ENCODE peak calls at places on chromosomes 1 and 21, in eight cellular contexts. L is BE2C; A is tibial nerve; D is SK-N-SH; F is endothelial cell of umbilical vein; R is brain microvascular endothelial cell; N is pancreas; Q is CD8-positive, alpha-beta T cell. C is an unnamed sample. For H3K27me3, the result is how much of the 10 kb centered on the place peaks cover.

GRCh38 chr1:172976222-172977041 is 74.3 kb downstream of the TNFSF18 start:
- DNase-seq in L (no peak), A (no peak), D (no peak), F (peak), R (peak), N (no peak), Q (no peak), C (peak)

GRCh38 chr1:94385354-94385947 is 32.7 kb upstream of the ABCD3 start:
- DNase-seq in L (no peak), A (no peak), D (no peak), F (no peak), R (no peak), N (no peak), Q (no peak), C (no peak)

GRCh38 chr1:23596382-23597358 is 37.4 kb upstream of the ID3 start:
- DNase-seq in L (no peak), A (no peak), D (no peak), F (no peak), R (no peak), N (no peak), Q (no peak), C (no peak)

GRCh38 chr1:172397221-172397620 is 23.3 kb upstream of the C1orf105 start:
- DNase-seq in L (no peak), A (no peak), D (no peak), F (peak), R (no peak), N (no peak), Q (no peak), C (no peak)

GRCh38 chr1:169161512-169162194 is 55.2 kb downstream of the ATP1B1 start:
- DNase-seq in L (no peak), A (no peak), D (no peak), F (no peak), R (no peak), N (no peak), Q (no peak), C (no peak)

GRCh38 chr1:90833497-90834087 is 116.5 kb upstream of the BARHL2 start:
- DNase-seq in L (no peak), A (no peak), D (no peak), F (no peak), R (no peak), N (no peak), Q (no peak), C (no peak)

GRCh38 chr1:3135073-3135745 is 66.2 kb downstream of the PRDM16 start:
- DNase-seq in L (no peak), A (no peak), D (no peak), F (no peak), R (no peak), N (peak), Q (no peak), C (no peak)

GRCh38 chr1:4937876-4938534 is 283.6 kb downstream of the AJAP1 start:
- DNase-seq in L (no peak), A (no peak), D (no peak), F (no peak), R (no peak), N (no peak), Q (no peak), C (no peak)

GRCh38 chr1:226006686-226007085 is 7.5 kb upstream of the SDE2 start:
- DNase-seq in L (no peak), A (no peak), D (no peak), F (no peak), R (no peak), N (no peak), Q (no peak), C (no peak)

GRCh38 chr1:77739235-77739634 is 20.4 kb downstream of the USP33 start:
- DNase-seq in L (no peak), A (no peak), D (no peak), F (no peak), R (no peak), N (no peak), Q (no peak), C (no peak)

GRCh38 chr1:174932587-174932986 is 67.2 kb upstream of the CACYBP start:
- DNase-seq in L (no peak), A (no peak), D (no peak), F (no peak), R (no peak), N (no peak), Q (no peak), C (no peak)

GRCh38 chr1:9207086-9207485 is 27.5 kb upstream of the H6PD start:
- DNase-seq in L (no peak), A (no peak), D (no peak), F (no peak), R (peak), N (no peak), Q (no peak), C (no peak)

GRCh38 chr1:34681481-34682451 is 73.1 kb upstream of the GJB5 start:
- DNase-seq in L (peak), A (peak), D (peak), F (peak), R (peak), N (no peak), Q (no peak), C (no peak)

GRCh38 chr21:46605759-46606426 is 1.0 kb upstream of the S100B start:
- DNase-seq in L (no peak), A (no peak), D (no peak), F (no peak), R (no peak), N (no peak), Q (peak), C (no peak)

GRCh38 chr1:31593770-31594632 is 17.7 kb downstream of the TINAGL1 start:
- DNase-seq in L (peak), A (peak), D (peak), F (peak), R (no peak), N (peak), Q (peak), C (no peak)

GRCh38 chr1:182601416-182601786 is 2.8 kb downstream of the RGS16 start:
- DNase-seq in L (peak), A (peak), D (peak), F (peak), R (peak), N (no peak), Q (peak), C (peak)
- H3K4me3 ChIP-seq in L (peak), A (no peak), D (no peak), F (no peak), R (no peak), N (no peak), Q (no peak), C (no peak)

GRCh38 chr21:36744560-36745231 is 45.8 kb downstream of the SIM2 start:
- DNase-seq in L (peak), A (no peak), D (peak), F (no peak), R (no peak), N (no peak), Q (no peak), C (no peak)
- TF ChIP-seq CTCF in L (no peak), A (no peak), D (no peak), F (no peak), R (no peak), N (no peak), Q (no peak), C (no peak)

GRCh38 chr21:21730524-21730923 is 732.3 kb downstream of the NCAM2 start:
- DNase-seq in L (no peak), A (no peak), D (no peak), F (no peak), R (no peak), N (no peak), Q (no peak), C (no peak)
- H3K27me3 ChIP-seq in L (under half), A (under half), D (under half), F (under half), R (under half), N (under half), Q (under half), C (under half)

DNA sequence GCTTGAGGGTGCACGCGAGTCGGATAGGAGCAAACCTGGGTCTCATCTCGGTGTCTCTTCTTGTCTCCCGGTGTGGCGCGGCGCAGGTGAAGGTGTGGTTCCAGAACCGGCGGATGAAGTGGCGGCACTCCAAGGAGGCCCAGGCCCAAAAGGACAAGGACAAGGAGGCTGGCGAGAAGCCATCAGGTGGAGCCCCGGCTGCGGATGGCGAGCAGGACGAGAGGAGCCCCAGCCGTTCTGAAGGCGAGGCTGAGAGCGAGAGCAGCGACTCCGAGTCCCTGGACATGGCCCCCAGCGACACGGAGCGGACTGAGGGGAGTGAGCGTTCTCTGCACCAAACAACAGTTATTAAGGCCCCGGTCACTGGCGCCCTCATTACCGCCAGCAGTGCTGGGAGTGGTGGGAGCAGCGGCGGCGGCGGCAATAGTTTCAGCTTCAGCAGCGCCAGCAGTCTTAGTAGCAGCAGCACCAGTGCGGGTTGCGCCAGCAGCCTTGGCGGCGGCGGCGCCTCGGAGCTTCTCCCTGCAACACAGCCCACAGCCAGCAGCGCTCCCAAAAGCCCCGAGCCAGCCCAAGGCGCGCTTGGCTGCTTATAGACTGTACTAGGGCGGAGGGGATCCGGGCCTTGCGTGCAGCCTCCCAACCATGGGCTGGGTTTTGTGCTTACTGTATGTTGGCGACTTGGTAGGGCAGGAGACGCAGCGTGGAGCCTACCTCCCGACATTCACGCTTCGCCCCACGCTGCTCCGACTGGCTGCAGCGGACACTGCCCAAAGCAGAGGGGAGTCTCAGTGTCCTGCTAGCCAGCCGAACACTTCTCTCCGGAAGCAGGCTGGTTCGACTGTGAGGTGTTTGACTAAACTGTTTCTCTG is 5.1 kb downstream of the HLX start:
- DNase-seq in L (no peak), A (no peak), D (no peak), F (no peak), R (peak), N (no peak), Q (no peak), C (no peak)
- H3K4me3 ChIP-seq in L (no peak), A (no peak), D (no peak), F (no peak), R (no peak), N (no peak), Q (no peak), C (no peak)

GRCh38 chr1:108560430-108561144 is 687 bp downstream of the EEIG2 start:
- DNase-seq in L (peak), A (peak), D (peak), F (peak), R (peak), N (peak), Q (peak), C (no peak)

GRCh38 chr1:108561145-108561458 is 1.2 kb downstream of the EEIG2 start:
- DNase-seq in L (no peak), A (no peak), D (no peak), F (no peak), R (no peak), N (no peak), Q (no peak), C (no peak)

GRCh38 chr1:108563808-108564207 is 3.9 kb downstream of the EEIG2 start:
- DNase-seq in L (no peak), A (no peak), D (no peak), F (no peak), R (no peak), N (no peak), Q (no peak), C (no peak)

GRCh38 chr1:108560143-108560429 is 186 bp downstream of the EEIG2 start:
- DNase-seq in L (no peak), A (no peak), D (peak), F (no peak), R (no peak), N (no peak), Q (no peak), C (no peak)

GRCh38 chr1:108561731-108562326 is 1.9 kb downstream of the EEIG2 start:
- DNase-seq in L (peak), A (peak), D (peak), F (peak), R (no peak), N (peak), Q (peak), C (no peak)
- TF ChIP-seq CTCF in L (peak), A (peak), D (peak), F (peak), R (peak), N (peak), Q (peak), C (peak)

DNA sequence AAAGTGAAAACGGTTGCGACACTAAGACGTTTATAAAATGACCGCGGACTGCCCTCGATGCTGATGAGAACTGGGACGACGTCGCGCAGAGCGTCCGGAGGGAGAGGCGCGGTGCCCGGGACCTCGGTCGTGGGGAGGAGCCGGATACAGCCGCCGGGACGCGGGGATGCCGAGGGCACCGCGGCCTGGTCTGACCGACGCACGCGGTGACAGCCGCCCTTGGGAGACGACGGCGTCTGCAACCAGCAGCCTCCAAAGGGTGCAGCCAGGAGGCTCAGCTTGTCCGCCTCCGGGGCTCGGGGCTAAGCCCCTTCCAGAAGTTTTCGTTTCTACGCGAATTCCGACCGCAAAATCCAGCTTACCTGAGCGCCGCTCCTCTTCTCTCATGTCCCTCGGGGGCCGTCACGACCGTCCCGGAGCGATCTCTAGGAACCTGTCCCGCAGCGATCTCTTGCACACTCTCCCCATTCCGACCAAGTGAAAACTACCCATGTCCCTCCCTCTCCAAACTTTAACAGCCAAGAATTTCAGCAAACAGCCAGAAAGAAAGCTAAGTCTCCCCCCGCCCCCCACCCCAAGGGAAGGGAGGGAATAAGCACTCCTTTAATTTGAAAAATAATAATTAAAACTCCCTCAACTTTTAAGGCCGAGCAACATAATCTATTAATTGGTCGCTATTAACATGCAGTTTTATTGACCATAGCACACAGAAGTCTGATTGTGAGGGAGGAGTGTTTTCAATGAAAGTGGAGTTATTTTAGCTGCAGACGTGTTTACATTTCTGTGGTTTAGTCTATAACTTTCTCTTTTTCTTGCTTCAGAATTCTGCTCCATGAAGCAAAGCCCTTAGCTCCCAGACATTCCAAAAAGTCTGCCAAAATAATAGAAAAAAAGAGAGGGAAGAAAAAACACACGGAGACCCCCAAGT is 144.2 kb upstream of the ETS2 start:
- DNase-seq in L (no peak), A (no peak), D (peak), F (peak), R (peak), N (peak), Q (no peak), C (no peak)
- H3K27me3 ChIP-seq in L (half or more), A (half or more), D (half or more), F (half or more), R (half or more), N (under half), Q (under half), C (under half)

C was measured in kidney epithelial cell.